ENCODE peak calls at places on chromosomes 4 and X, in five cellular contexts. M is Kasumi-1, I is hypothalamus, P is H4, D is T-helper 1 cell. R is an unnamed sample.

GRCh38 chr4:88247148-88247547 is 37.2 kb downstream of the PPM1K start:
- DNase-seq in P (no peak), M (no peak), D (no peak), I (no peak), R (no peak)

GRCh38 chrX:53317365-53318069 is 36.1 kb upstream of the IQSEC2 start:
- DNase-seq in M (peak), D (peak), I (peak), P (peak), R (peak)

GRCh38 chr4:69156913-69157312 is 57.6 kb downstream of the UGT2B11 start:
- DNase-seq in D (no peak), M (no peak), P (peak), I (no peak), R (no peak)

GRCh38 chrX:108001218-108001814 is 19.1 kb upstream of the TEX13B start:
- DNase-seq in P (peak), M (peak), D (no peak), I (no peak), R (no peak)

GRCh38 chr4:88938138-88938537 is 118.8 kb downstream of the FAM13A start:
- DNase-seq in P (peak), D (no peak), M (no peak), I (no peak), R (no peak)

GRCh38 chr4:184267673-184268573 is 50.2 kb upstream of the ENPP6 start:
- DNase-seq in D (peak), P (peak), I (no peak), M (peak), R (no peak)

GRCh38 chrX:56766554-56767412 is 37.7 kb downstream of the NBDY start:
- DNase-seq in P (no peak), I (no peak), D (no peak), M (no peak), R (peak)

GRCh38 chr4:69617083-69617694 is 22.3 kb downstream of the UGT2A2 start:
- DNase-seq in D (no peak), P (peak), I (no peak), M (peak), R (no peak)

GRCh38 chr4:1638873-1639272 is 45.2 kb downstream of the FAM53A start:
- DNase-seq in M (no peak), D (no peak), P (no peak), I (no peak), R (no peak)

GRCh38 chr4:180059216-180059881 is 2183.9 kb upstream of the TENM3 start:
- DNase-seq in D (no peak), I (peak), M (no peak), P (no peak), R (peak)

GRCh38 chr4:183554878-183555585 is 50.2 kb downstream of the ING2 start:
- DNase-seq in P (no peak), D (no peak), I (no peak), M (no peak), R (no peak)

GRCh38 chr4:41454393-41454792 is 83.6 kb upstream of the LIMCH1 start:
- DNase-seq in D (no peak), P (no peak), I (no peak), M (no peak), R (no peak)

GRCh38 chr4:47814896-47815295 is 23.0 kb downstream of the CORIN start:
- DNase-seq in D (no peak), M (no peak), I (no peak), P (no peak), R (no peak)

GRCh38 chrX:71623714-71624113 is 5.4 kb upstream of the CXCR3 start:
- DNase-seq in M (no peak), I (no peak), D (no peak), P (no peak), R (no peak)

GRCh38 chr4:54540931-54541330 is 116.8 kb upstream of the KIT start:
- DNase-seq in I (no peak), P (no peak), M (no peak), D (no peak), R (no peak)

GRCh38 chrX:36908801-36909403 is 99.3 kb upstream of the FAM47C start:
- DNase-seq in M (peak), D (no peak), P (peak), I (no peak), R (no peak)

GRCh38 chr4:2251795-2252529 is 9.9 kb downstream of the MXD4 start:
- DNase-seq in M (no peak), P (no peak), I (no peak), D (no peak), R (peak)

GRCh38 chr4:55172694-55173287 is 47.4 kb upstream of the KDR start:
- DNase-seq in M (no peak), I (no peak), D (no peak), P (peak), R (no peak)

GRCh38 chr4:35730414-35730813 is 513.9 kb downstream of the ARAP2 start:
- DNase-seq in I (no peak), D (no peak), M (no peak), P (no peak), R (no peak)

GRCh38 chr4:123974419-123975105 is 578.0 kb downstream of the SPRY1 start:
- DNase-seq in D (no peak), P (no peak), I (no peak), M (no peak), R (no peak)

R was measured in mesothelial cell of epicardium.